ENCODE peak calls at places on chromosomes 13 and 19, in five cellular contexts. One of them, this sample, is unnamed.

GRCh38 chr19:35296644-35297514 is 4.9 kb downstream of the MAG start:
- DNase-seq in cardiac muscle cell: no peak
- DNase-seq in brain microvascular endothelial cell: no peak
- DNase-seq in breast epithelium: no peak
- DNase-seq in epithelial cell of esophagus: no peak
- DNase-seq in this sample: no peak

GRCh38 chr19:42123765-42124164 is 8.5 kb downstream of the POU2F2 start:
- DNase-seq in cardiac muscle cell: no peak
- DNase-seq in brain microvascular endothelial cell: no peak
- DNase-seq in breast epithelium: no peak
- DNase-seq in epithelial cell of esophagus: no peak
- DNase-seq in this sample: no peak

GRCh38 chr13:30791354-30791921 is 56.1 kb downstream of the ALOX5AP start:
- DNase-seq in cardiac muscle cell: peak
- DNase-seq in brain microvascular endothelial cell: no peak
- DNase-seq in breast epithelium: no peak
- DNase-seq in epithelial cell of esophagus: no peak
- DNase-seq in this sample: no peak

GRCh38 chr13:50592412-50593145 is 250.9 kb downstream of the DLEU7 start:
- DNase-seq in cardiac muscle cell: peak
- DNase-seq in brain microvascular endothelial cell: no peak
- DNase-seq in breast epithelium: no peak
- DNase-seq in epithelial cell of esophagus: peak
- DNase-seq in this sample: peak

GRCh38 chr19:480016-480855 is 16.1 kb upstream of the MADCAM1 start:
- DNase-seq in cardiac muscle cell: peak
- DNase-seq in brain microvascular endothelial cell: peak
- DNase-seq in breast epithelium: peak
- DNase-seq in epithelial cell of esophagus: no peak
- DNase-seq in this sample: peak

GRCh38 chr19:43450545-43450997 is 14.8 kb downstream of the LYPD3 start:
- DNase-seq in cardiac muscle cell: peak
- DNase-seq in brain microvascular endothelial cell: no peak
- DNase-seq in breast epithelium: no peak
- DNase-seq in epithelial cell of esophagus: peak
- DNase-seq in this sample: peak

GRCh38 chr19:3058821-3059314 is 3.4 kb downstream of the TLE5 start:
- DNase-seq in cardiac muscle cell: no peak
- DNase-seq in brain microvascular endothelial cell: no peak
- DNase-seq in breast epithelium: no peak
- DNase-seq in epithelial cell of esophagus: no peak
- DNase-seq in this sample: no peak

GRCh38 chr19:13892885-13893284 is 13.0 kb downstream of the BRME1 start:
- DNase-seq in cardiac muscle cell: no peak
- DNase-seq in brain microvascular endothelial cell: no peak
- DNase-seq in breast epithelium: no peak
- DNase-seq in epithelial cell of esophagus: no peak
- DNase-seq in this sample: no peak

GRCh38 chr19:959935-960502 is 24.1 kb upstream of the WDR18 start:
- DNase-seq in cardiac muscle cell: no peak
- DNase-seq in brain microvascular endothelial cell: no peak
- DNase-seq in breast epithelium: no peak
- DNase-seq in epithelial cell of esophagus: no peak
- DNase-seq in this sample: no peak

GRCh38 chr13:46656786-46657185 is 103.8 kb downstream of the LRCH1 start:
- DNase-seq in cardiac muscle cell: no peak
- DNase-seq in brain microvascular endothelial cell: no peak
- DNase-seq in breast epithelium: no peak
- DNase-seq in epithelial cell of esophagus: no peak
- DNase-seq in this sample: no peak

GRCh38 chr19:46932346-46932745 is 71.5 kb downstream of the ARHGAP35 start:
- DNase-seq in cardiac muscle cell: peak
- DNase-seq in brain microvascular endothelial cell: peak
- DNase-seq in breast epithelium: no peak
- DNase-seq in epithelial cell of esophagus: peak
- DNase-seq in this sample: peak

GRCh38 chr13:30700364-30700763 is 35.0 kb upstream of the ALOX5AP start:
- DNase-seq in cardiac muscle cell: no peak
- DNase-seq in brain microvascular endothelial cell: no peak
- DNase-seq in breast epithelium: no peak
- DNase-seq in epithelial cell of esophagus: no peak
- DNase-seq in this sample: no peak

GRCh38 chr19:41226053-41226873 is 7.2 kb downstream of the AXL start:
- DNase-seq in cardiac muscle cell: peak
- DNase-seq in brain microvascular endothelial cell: peak
- DNase-seq in breast epithelium: peak
- DNase-seq in epithelial cell of esophagus: peak
- DNase-seq in this sample: peak

GRCh38 chr13:99968521-99969367 is 2.8 kb downstream of the ZIC5 start:
- DNase-seq in cardiac muscle cell: no peak
- DNase-seq in brain microvascular endothelial cell: no peak
- DNase-seq in breast epithelium: no peak
- DNase-seq in epithelial cell of esophagus: no peak
- DNase-seq in this sample: no peak

GRCh38 chr13:94217370-94217769 is 262.1 kb downstream of the DCT start:
- DNase-seq in cardiac muscle cell: no peak
- DNase-seq in brain microvascular endothelial cell: peak
- DNase-seq in breast epithelium: no peak
- DNase-seq in epithelial cell of esophagus: no peak
- DNase-seq in this sample: peak

GRCh38 chr13:26878465-26878864 is 117.9 kb upstream of the GPR12 start:
- DNase-seq in cardiac muscle cell: no peak
- DNase-seq in brain microvascular endothelial cell: no peak
- DNase-seq in breast epithelium: no peak
- DNase-seq in epithelial cell of esophagus: no peak
- DNase-seq in this sample: no peak

GRCh38 chr13:102799544-102800144 is 725 bp downstream of the BIVM start:
- DNase-seq in cardiac muscle cell: no peak
- DNase-seq in brain microvascular endothelial cell: peak
- DNase-seq in breast epithelium: no peak
- DNase-seq in epithelial cell of esophagus: no peak
- DNase-seq in this sample: peak

GRCh38 chr13:111397202-111397880 is 76.9 kb downstream of the TEX29 start:
- DNase-seq in cardiac muscle cell: no peak
- DNase-seq in brain microvascular endothelial cell: no peak
- DNase-seq in breast epithelium: no peak
- DNase-seq in epithelial cell of esophagus: no peak
- DNase-seq in this sample: no peak

GRCh38 chr13:46679369-46680180 is 117.4 kb downstream of the ESD start:
- DNase-seq in cardiac muscle cell: peak
- DNase-seq in brain microvascular endothelial cell: peak
- DNase-seq in breast epithelium: no peak
- DNase-seq in epithelial cell of esophagus: no peak
- DNase-seq in this sample: peak

GRCh38 chr13:105732946-105733529 is 802.4 kb downstream of the EFNB2 start:
- DNase-seq in cardiac muscle cell: no peak
- DNase-seq in brain microvascular endothelial cell: no peak
- DNase-seq in breast epithelium: no peak
- DNase-seq in epithelial cell of esophagus: no peak
- DNase-seq in this sample: no peak

GRCh38 chr19:14366529-14366928 is 14.7 kb upstream of the ADGRE5 start:
- DNase-seq in cardiac muscle cell: peak
- DNase-seq in brain microvascular endothelial cell: peak
- DNase-seq in breast epithelium: peak
- DNase-seq in epithelial cell of esophagus: peak
- DNase-seq in this sample: peak

GRCh38 chr13:79386125-79386822 is 19.8 kb downstream of the RBM26 start:
- DNase-seq in cardiac muscle cell: no peak
- DNase-seq in brain microvascular endothelial cell: no peak
- DNase-seq in breast epithelium: no peak
- DNase-seq in epithelial cell of esophagus: peak
- DNase-seq in this sample: no peak

GRCh38 chr13:98984118-98984517 is 6.3 kb upstream of the DOCK9 start:
- DNase-seq in cardiac muscle cell: no peak
- DNase-seq in brain microvascular endothelial cell: no peak
- DNase-seq in breast epithelium: no peak
- DNase-seq in epithelial cell of esophagus: no peak
- DNase-seq in this sample: no peak

GRCh38 chr19:7930765-7931164 is 4.8 kb upstream of the CTXN1 start:
- DNase-seq in cardiac muscle cell: no peak
- DNase-seq in brain microvascular endothelial cell: no peak
- DNase-seq in breast epithelium: no peak
- DNase-seq in epithelial cell of esophagus: no peak
- DNase-seq in this sample: no peak

GRCh38 chr19:58519355-58520256 is at the start of gene ZBTB45:
- DNase-seq in cardiac muscle cell: peak
- DNase-seq in brain microvascular endothelial cell: peak
- DNase-seq in breast epithelium: peak
- DNase-seq in epithelial cell of esophagus: peak
- DNase-seq in this sample: peak

GRCh38 chr19:58518261-58519086 is 1.1 kb downstream of the ZBTB45 start:
- DNase-seq in cardiac muscle cell: no peak
- DNase-seq in brain microvascular endothelial cell: no peak
- DNase-seq in breast epithelium: no peak
- DNase-seq in epithelial cell of esophagus: peak
- DNase-seq in this sample: no peak

GRCh38 chr19:58522709-58523108 is 3.1 kb upstream of the ZBTB45 start:
- DNase-seq in cardiac muscle cell: no peak
- DNase-seq in brain microvascular endothelial cell: no peak
- DNase-seq in breast epithelium: no peak
- DNase-seq in epithelial cell of esophagus: no peak
- DNase-seq in this sample: no peak

GRCh38 chr19:58519087-58519354 is 589 bp downstream of the ZBTB45 start:
- DNase-seq in cardiac muscle cell: peak
- DNase-seq in brain microvascular endothelial cell: peak
- DNase-seq in breast epithelium: peak
- DNase-seq in epithelial cell of esophagus: peak
- DNase-seq in this sample: peak

DNA sequence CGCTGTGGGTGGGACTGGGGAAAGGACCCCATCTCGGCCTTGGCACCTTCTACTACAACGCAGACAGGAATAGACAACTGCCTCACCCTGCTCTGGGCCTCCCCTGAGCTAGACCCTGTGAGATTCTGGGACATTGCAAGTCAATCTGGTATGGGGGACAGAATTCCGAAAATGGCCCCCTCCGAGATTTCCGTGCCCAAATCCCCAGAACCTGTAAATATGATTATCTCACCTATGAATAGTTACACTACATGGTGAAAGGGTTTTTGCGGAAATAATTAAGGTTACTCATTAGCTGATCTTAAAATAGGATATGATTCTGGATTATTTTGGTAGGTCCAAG is 618 bp upstream of the ZBTB45 start:
- DNase-seq in cardiac muscle cell: no peak
- DNase-seq in brain microvascular endothelial cell: no peak
- DNase-seq in breast epithelium: no peak
- DNase-seq in epithelial cell of esophagus: no peak
- DNase-seq in this sample: no peak
- H3K4me3 ChIP-seq in cardiac muscle cell: peak
- H3K4me3 ChIP-seq in brain microvascular endothelial cell: peak
- H3K4me3 ChIP-seq in breast epithelium: peak
- H3K4me3 ChIP-seq in epithelial cell of esophagus: peak
- H3K4me3 ChIP-seq in this sample: peak

GRCh38 chr19:18346091-18346490 is 5.7 kb downstream of the PGPEP1 start:
- DNase-seq in cardiac muscle cell: no peak
- DNase-seq in brain microvascular endothelial cell: no peak
- DNase-seq in breast epithelium: peak
- DNase-seq in epithelial cell of esophagus: peak
- DNase-seq in this sample: no peak
- TF ChIP-seq CTCF in cardiac muscle cell: no peak
- TF ChIP-seq CTCF in brain microvascular endothelial cell: no peak
- TF ChIP-seq CTCF in breast epithelium: no peak
- TF ChIP-seq CTCF in epithelial cell of esophagus: no peak
- TF ChIP-seq CTCF in this sample: no peak

GRCh38 chr19:51505904-51506303 is 4.3 kb upstream of the SIGLEC12 start:
- DNase-seq in cardiac muscle cell: no peak
- DNase-seq in brain microvascular endothelial cell: no peak
- DNase-seq in breast epithelium: no peak
- DNase-seq in epithelial cell of esophagus: no peak
- DNase-seq in this sample: no peak

GRCh38 chr19:51508059-51508733 is 6.6 kb upstream of the SIGLEC12 start:
- DNase-seq in cardiac muscle cell: no peak
- DNase-seq in brain microvascular endothelial cell: no peak
- DNase-seq in breast epithelium: no peak
- DNase-seq in epithelial cell of esophagus: no peak
- DNase-seq in this sample: no peak

GRCh38 chr19:51507209-51507608 is 5.6 kb upstream of the SIGLEC12 start:
- DNase-seq in cardiac muscle cell: no peak
- DNase-seq in brain microvascular endothelial cell: no peak
- DNase-seq in breast epithelium: no peak
- DNase-seq in epithelial cell of esophagus: no peak
- DNase-seq in this sample: no peak

GRCh38 chr19:51509823-51510660 is 8.4 kb upstream of the SIGLEC12 start:
- DNase-seq in cardiac muscle cell: no peak
- DNase-seq in brain microvascular endothelial cell: no peak
- DNase-seq in breast epithelium: no peak
- DNase-seq in epithelial cell of esophagus: no peak
- DNase-seq in this sample: no peak

DNA sequence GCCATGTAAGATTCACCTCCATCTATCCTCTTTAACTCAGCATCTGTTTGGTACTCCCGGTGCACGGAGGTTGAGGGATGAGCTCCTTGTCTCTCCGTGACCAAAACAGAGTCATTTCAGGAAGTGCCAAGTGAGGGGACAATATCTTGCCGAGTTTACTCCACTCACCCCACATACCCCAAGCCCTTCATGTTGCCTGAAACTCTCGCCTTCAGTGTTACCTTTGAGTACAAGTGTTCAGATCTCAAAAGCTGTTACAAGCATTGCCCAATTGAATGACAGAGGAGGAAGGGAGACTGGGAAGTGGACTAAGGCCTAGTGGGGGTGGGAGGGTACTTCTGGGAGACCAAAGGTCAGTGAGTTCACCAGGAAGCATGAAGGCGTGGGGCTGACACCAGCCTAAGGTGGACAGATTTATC is 6.0 kb upstream of the SIGLEC12 start:
- DNase-seq in cardiac muscle cell: no peak
- DNase-seq in brain microvascular endothelial cell: no peak
- DNase-seq in breast epithelium: no peak
- DNase-seq in epithelial cell of esophagus: no peak
- DNase-seq in this sample: no peak
- H3K4me3 ChIP-seq in cardiac muscle cell: no peak
- H3K4me3 ChIP-seq in brain microvascular endothelial cell: no peak
- H3K4me3 ChIP-seq in breast epithelium: no peak
- H3K4me3 ChIP-seq in epithelial cell of esophagus: no peak
- H3K4me3 ChIP-seq in this sample: no peak

DNA sequence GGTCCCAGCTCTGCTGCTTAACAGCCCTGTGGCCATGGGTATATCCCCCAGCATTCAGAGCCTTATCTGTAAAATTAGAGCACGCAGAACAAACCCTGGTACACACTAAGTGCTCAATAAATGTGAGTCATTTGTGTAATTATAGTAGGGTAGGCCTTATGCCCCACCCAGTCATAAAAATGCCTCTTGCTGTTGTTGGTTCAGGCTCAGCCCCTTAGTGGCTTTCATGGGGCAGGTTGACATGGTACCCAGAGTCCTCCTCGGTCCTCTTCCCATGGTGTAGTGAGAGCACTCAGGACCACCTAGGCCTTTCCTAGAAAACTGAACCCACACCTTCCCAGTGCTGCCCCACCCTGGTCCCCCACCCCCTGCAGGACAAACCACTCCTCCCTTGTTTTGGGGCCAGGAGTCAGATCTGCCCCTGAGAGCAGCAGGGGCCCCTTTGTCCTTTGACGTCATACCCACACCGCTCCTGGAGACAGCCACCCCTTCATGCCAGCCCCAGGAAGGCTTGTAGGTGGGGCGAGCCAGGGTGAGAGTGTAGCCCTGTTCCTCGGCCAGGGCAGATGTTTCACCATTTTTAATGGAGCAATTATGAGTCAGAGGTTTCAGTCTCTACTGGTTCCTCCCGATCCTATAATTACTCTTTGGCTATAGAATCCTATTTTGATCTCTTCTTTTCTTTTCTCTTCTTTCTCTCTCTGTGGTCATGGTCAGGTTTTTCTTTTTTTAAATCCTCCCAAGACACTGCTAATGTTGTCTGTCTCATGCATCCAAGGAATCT is 36.8 kb downstream of the ACTN4 start:
- DNase-seq in cardiac muscle cell: peak
- DNase-seq in brain microvascular endothelial cell: peak
- DNase-seq in breast epithelium: peak
- DNase-seq in epithelial cell of esophagus: peak
- DNase-seq in this sample: peak
- TF ChIP-seq CTCF in cardiac muscle cell: no peak
- TF ChIP-seq CTCF in brain microvascular endothelial cell: peak
- TF ChIP-seq CTCF in breast epithelium: no peak
- TF ChIP-seq CTCF in epithelial cell of esophagus: peak
- TF ChIP-seq CTCF in this sample: no peak